ENCODE peak calls at places on chromosome 11, in four cellular contexts. H, K, A and B are unnamed samples.
A peak's percentile ranks its signal among the peaks of the same experiment; 100 is the strongest.

GRCh38 chr11:48036466-48036865 is 56.1 kb downstream of the PTPRJ start:
- DNase-seq in H (no peak), K (no peak), A (no peak), B (no peak)

GRCh38 chr11:33045551-33046255 is 6.3 kb downstream of the TCP11L1 start:
- DNase-seq in H (no peak), K (no peak), A (no peak), B (no peak)

GRCh38 chr11:14409891-14410290 is 50.9 kb upstream of the RRAS2 start:
- DNase-seq in H (no peak), K (no peak), A (no peak), B (no peak)

GRCh38 chr11:2305140-2305861 is 3.5 kb downstream of the TSPAN32 start:
- DNase-seq in H (peak; percentile 91), K (peak; percentile 73), A (peak; percentile 80), B (peak; percentile 86)

GRCh38 chr11:61671527-61671926 is 8.7 kb upstream of the DAGLA start:
- DNase-seq in H (no peak), K (no peak), A (peak; percentile 63), B (no peak)

GRCh38 chr11:124745835-124746620 is 6.0 kb downstream of the VSIG2 start:
- DNase-seq in H (no peak), K (peak; percentile 37), A (no peak), B (peak; percentile 81)

GRCh38 chr11:46345131-46345597 is 2.1 kb upstream of the DGKZ start:
- DNase-seq in H (peak; percentile 75), K (peak; percentile 76), A (peak; percentile 80), B (peak; percentile 76)

GRCh38 chr11:86623041-86623621 is 49.3 kb downstream of the ME3 start:
- DNase-seq in H (no peak), K (no peak), A (no peak), B (no peak)

GRCh38 chr11:28483072-28483867 is 375.1 kb downstream of the METTL15 start:
- DNase-seq in H (no peak), K (no peak), A (no peak), B (no peak)

GRCh38 chr11:128532571-128533091 is 54.7 kb downstream of the ETS1 start:
- DNase-seq in H (no peak), K (no peak), A (no peak), B (no peak)

GRCh38 chr11:9594267-9595046 is 21.0 kb downstream of the WEE1 start:
- DNase-seq in H (no peak), K (no peak), A (no peak), B (no peak)

GRCh38 chr11:20310137-20310536 is 53.4 kb upstream of the HTATIP2 start:
- DNase-seq in H (no peak), K (no peak), A (no peak), B (no peak)

DNA sequence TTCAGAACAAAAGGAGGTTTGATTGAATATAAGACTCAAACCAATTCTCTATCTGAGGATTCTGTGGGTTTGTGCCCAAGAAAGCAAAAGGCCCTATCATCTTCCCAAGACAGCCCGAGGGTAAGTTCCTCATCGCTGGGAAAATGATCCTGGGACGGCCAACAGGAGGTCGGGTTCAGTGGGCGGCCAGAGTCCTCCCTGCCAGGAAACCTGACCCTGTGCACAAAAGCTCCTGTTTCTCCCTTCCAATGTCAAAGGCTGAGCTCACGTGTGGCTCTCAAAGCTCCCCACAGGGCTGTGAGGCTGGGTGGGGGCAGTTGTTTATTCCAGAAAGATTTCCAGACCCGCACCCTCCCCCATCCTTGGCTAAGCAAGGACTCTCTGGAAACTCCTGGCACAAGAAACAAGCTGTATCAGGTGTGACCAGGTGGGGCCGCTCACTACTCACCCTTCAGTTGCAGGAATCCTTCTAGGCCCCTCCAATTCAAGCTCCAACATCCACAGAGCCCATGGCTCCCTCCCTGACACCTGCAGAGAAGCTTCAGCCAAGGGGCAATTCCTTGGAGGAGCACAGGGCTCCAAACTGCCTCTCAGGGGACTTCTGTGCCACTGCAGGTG is 131.9 kb downstream of the SHANK2 start:
- DNase-seq in H (peak; percentile 44), K (no peak), A (no peak), B (no peak)
- TF ChIP-seq CTCF in H (peak; percentile 41), K (peak; percentile 4), A (no peak), B (no peak)

GRCh38 chr11:58068640-58069039 is 37.9 kb downstream of the OR6Q1 start:
- DNase-seq in H (no peak), K (no peak), A (no peak), B (no peak)
- TF ChIP-seq CTCF in H (no peak), K (no peak), A (no peak), B (no peak)

GRCh38 chr11:8338138-8338537 is 74.5 kb upstream of the LMO1 start:
- DNase-seq in H (peak; percentile 50), K (peak; percentile 47), A (no peak), B (peak; percentile 82)
- TF ChIP-seq CTCF in H (peak; percentile 40), K (peak; percentile 78), A (peak; percentile 86), B (peak; percentile 66)

GRCh38 chr11:66956689-66957290 is 1.4 kb downstream of the PC start:
- DNase-seq in H (peak; percentile 41), K (no peak), A (no peak), B (peak; percentile 37)
- TF ChIP-seq CTCF in H (no peak), K (no peak), A (no peak), B (no peak)

GRCh38 chr11:72238040-72238450 is 5.9 kb downstream of the PHOX2A start:
- DNase-seq in H (peak; percentile 82), K (peak; percentile 78), A (no peak), B (peak; percentile 91)

GRCh38 chr11:72237112-72237931 is 6.7 kb downstream of the PHOX2A start:
- DNase-seq in H (peak; percentile 15), K (no peak), A (no peak), B (no peak)

GRCh38 chr11:72239849-72240460 is 4.0 kb downstream of the PHOX2A start:
- DNase-seq in H (peak; percentile 42), K (no peak), A (peak; percentile 59), B (no peak)

GRCh38 chr11:72239296-72239848 is 4.6 kb downstream of the PHOX2A start:
- DNase-seq in H (peak; percentile 64), K (peak; percentile 55), A (no peak), B (peak; percentile 86)

DNA sequence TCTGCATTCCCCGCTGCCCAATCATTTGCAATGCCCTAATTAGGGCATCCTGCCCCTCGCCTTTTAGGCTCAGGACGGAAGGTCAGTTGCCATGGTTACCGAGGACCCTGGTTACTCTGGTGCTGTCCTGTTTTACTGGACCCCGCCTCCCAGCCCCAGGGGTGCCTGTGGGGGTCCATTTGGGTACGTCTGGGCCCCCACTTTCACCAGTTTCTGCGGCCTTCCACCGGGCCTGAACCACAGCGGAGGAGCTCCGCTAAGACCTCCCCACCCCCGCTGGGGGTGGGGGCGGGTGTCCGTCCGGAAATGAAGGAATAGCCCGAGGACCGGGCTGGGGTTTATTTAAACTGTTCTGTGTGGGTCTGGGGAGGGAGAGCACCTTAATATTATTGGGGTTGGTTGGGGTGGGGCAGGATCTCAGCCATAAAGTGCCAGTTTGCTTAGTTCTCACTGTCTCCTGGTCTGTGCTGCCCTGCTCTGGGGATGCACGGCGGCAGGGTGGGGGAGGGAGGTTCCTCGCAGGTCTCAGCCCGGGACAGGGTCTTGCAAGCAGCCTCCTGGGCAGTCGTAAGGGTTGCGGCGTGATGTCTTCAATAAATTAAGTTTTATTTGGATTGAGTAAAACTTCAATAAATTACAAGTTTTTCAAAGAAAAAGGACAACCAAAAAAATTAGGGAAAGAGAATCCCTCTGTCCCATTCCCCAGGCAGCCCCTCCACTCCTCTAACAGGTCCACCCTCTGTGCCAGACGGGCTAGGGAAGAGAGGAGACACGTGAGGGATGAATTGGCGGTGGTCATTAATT is 5.3 kb downstream of the PHOX2A start:
- DNase-seq in H (peak; percentile 20), K (no peak), A (no peak), B (peak; percentile 29)
- TF ChIP-seq CTCF in H (no peak), K (no peak), A (peak; percentile 58), B (no peak)

GRCh38 chr11:17472467-17472866 is 4.2 kb downstream of the ABCC8 start:
- DNase-seq in H (no peak), K (no peak), A (no peak), B (no peak)

GRCh38 chr11:17471501-17471900 is 5.1 kb downstream of the ABCC8 start:
- DNase-seq in H (no peak), K (peak; percentile 16), A (no peak), B (no peak)

GRCh38 chr11:17475666-17476316 is 854 bp downstream of the ABCC8 start:
- DNase-seq in H (no peak), K (no peak), A (no peak), B (no peak)

GRCh38 chr11:17469998-17470397 is 6.6 kb downstream of the ABCC8 start:
- DNase-seq in H (no peak), K (no peak), A (no peak), B (no peak)

GRCh38 chr11:17473071-17473744 is 3.4 kb downstream of the ABCC8 start:
- DNase-seq in H (no peak), K (no peak), A (no peak), B (no peak)
- TF ChIP-seq CTCF in H (no peak), K (no peak), A (no peak), B (no peak)

DNA sequence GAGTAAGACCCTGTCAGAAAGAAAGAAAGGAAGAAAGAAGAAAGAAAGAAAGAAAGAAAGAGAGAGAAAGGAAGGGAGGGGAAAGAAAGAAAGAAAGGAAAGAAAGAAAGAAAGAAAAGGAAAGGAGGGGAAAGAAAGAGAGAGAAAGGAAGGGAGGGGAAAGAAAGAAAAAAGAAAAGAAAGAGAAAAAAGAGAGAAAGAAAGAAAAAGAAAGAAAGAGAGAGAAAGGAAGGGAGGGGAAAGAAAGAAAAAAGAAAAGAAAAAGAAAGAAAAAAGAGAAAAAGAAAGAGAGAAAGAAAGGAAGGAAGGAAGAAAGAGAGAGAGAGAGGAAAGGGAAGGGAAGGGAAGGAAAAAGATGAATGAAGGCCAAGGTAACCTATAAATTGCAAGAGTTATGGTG is 47.2 kb upstream of the SLC22A12 start:
- DNase-seq in H (no peak), K (no peak), A (no peak), B (no peak)
- TF ChIP-seq CTCF in H (no peak), K (no peak), A (peak; percentile 14), B (no peak)

GRCh38 chr11:75536786-75537629 is 11.3 kb upstream of the GDPD5 start:
- DNase-seq in H (no peak), K (peak; percentile 90), A (peak; percentile 81), B (peak; percentile 73)
- TF ChIP-seq CTCF in H (no peak), K (peak; percentile 7), A (no peak), B (no peak)

GRCh38 chr11:114586797-114587196 is 8.8 kb downstream of the NXPE4 start:
- DNase-seq in H (no peak), K (no peak), A (no peak), B (no peak)
- TF ChIP-seq CTCF in H (no peak), K (peak; percentile 3), A (no peak), B (no peak)

GRCh38 chr11:75768112-75768908 is at the start of gene DGAT2:
- DNase-seq in H (peak; percentile 79), K (peak; percentile 92), A (peak; percentile 58), B (peak; percentile 92)
- TF ChIP-seq CTCF in H (peak; percentile 30), K (peak; percentile 35), A (no peak), B (no peak)